ENCODE peak calls at places on chromosome 4, in nine cellular contexts. One of them, this sample, is unnamed.

GRCh38 chr4:96786306-96786705 is 946.4 kb downstream of the PDHA2 start:
- DNase-seq in ecto neural progenitor cell: no peak
- DNase-seq in OCI-M1: no peak
- DNase-seq in stimulated activated CD4-positive, alpha-beta T cell treated with anti-CD3 and anti-CD28 coated beads, Interleukin-12 subunit alpha, Interleukin-12 subunit beta, amount 100 ng/mL, for 48 hours: no peak
- DNase-seq in stimulated activated CD8-positive, alpha-beta memory T cell treated with anti-CD3 and anti-CD28 coated beads, Interleukin-15, amount 100 ng/mL, for 24 hours: no peak
- DNase-seq in tibial artery: no peak
- DNase-seq in hippocampal formation: no peak
- DNase-seq in lower lobe of right lung: no peak
- DNase-seq in ovary: no peak
- DNase-seq in this sample: no peak

GRCh38 chr4:8871417-8872401 is at the start of gene HMX1:
- DNase-seq in ecto neural progenitor cell: peak
- DNase-seq in OCI-M1: no peak
- DNase-seq in stimulated activated CD4-positive, alpha-beta T cell treated with anti-CD3 and anti-CD28 coated beads, Interleukin-12 subunit alpha, Interleukin-12 subunit beta, amount 100 ng/mL, for 48 hours: no peak
- DNase-seq in stimulated activated CD8-positive, alpha-beta memory T cell treated with anti-CD3 and anti-CD28 coated beads, Interleukin-15, amount 100 ng/mL, for 24 hours: no peak
- DNase-seq in tibial artery: no peak
- DNase-seq in hippocampal formation: no peak
- DNase-seq in lower lobe of right lung: no peak
- DNase-seq in ovary: no peak
- DNase-seq in this sample: no peak

GRCh38 chr4:21888195-21888976 is 60.2 kb downstream of the KCNIP4 start:
- DNase-seq in ecto neural progenitor cell: no peak
- DNase-seq in OCI-M1: no peak
- DNase-seq in stimulated activated CD4-positive, alpha-beta T cell treated with anti-CD3 and anti-CD28 coated beads, Interleukin-12 subunit alpha, Interleukin-12 subunit beta, amount 100 ng/mL, for 48 hours: no peak
- DNase-seq in stimulated activated CD8-positive, alpha-beta memory T cell treated with anti-CD3 and anti-CD28 coated beads, Interleukin-15, amount 100 ng/mL, for 24 hours: no peak
- DNase-seq in tibial artery: no peak
- DNase-seq in hippocampal formation: no peak
- DNase-seq in lower lobe of right lung: no peak
- DNase-seq in ovary: no peak
- DNase-seq in this sample: no peak

GRCh38 chr4:88159137-88159725 is 792 bp upstream of the ABCG2 start:
- DNase-seq in ecto neural progenitor cell: no peak
- DNase-seq in OCI-M1: no peak
- DNase-seq in stimulated activated CD4-positive, alpha-beta T cell treated with anti-CD3 and anti-CD28 coated beads, Interleukin-12 subunit alpha, Interleukin-12 subunit beta, amount 100 ng/mL, for 48 hours: no peak
- DNase-seq in stimulated activated CD8-positive, alpha-beta memory T cell treated with anti-CD3 and anti-CD28 coated beads, Interleukin-15, amount 100 ng/mL, for 24 hours: no peak
- DNase-seq in tibial artery: no peak
- DNase-seq in hippocampal formation: no peak
- DNase-seq in lower lobe of right lung: peak
- DNase-seq in ovary: no peak
- DNase-seq in this sample: no peak

GRCh38 chr4:23438764-23439163 is 451.1 kb downstream of the PPARGC1A start:
- DNase-seq in ecto neural progenitor cell: no peak
- DNase-seq in OCI-M1: no peak
- DNase-seq in stimulated activated CD4-positive, alpha-beta T cell treated with anti-CD3 and anti-CD28 coated beads, Interleukin-12 subunit alpha, Interleukin-12 subunit beta, amount 100 ng/mL, for 48 hours: no peak
- DNase-seq in stimulated activated CD8-positive, alpha-beta memory T cell treated with anti-CD3 and anti-CD28 coated beads, Interleukin-15, amount 100 ng/mL, for 24 hours: no peak
- DNase-seq in tibial artery: no peak
- DNase-seq in hippocampal formation: no peak
- DNase-seq in lower lobe of right lung: no peak
- DNase-seq in ovary: no peak
- DNase-seq in this sample: no peak

GRCh38 chr4:53775381-53775780 is 184.1 kb upstream of the LNX1 start:
- DNase-seq in ecto neural progenitor cell: no peak
- DNase-seq in OCI-M1: no peak
- DNase-seq in stimulated activated CD4-positive, alpha-beta T cell treated with anti-CD3 and anti-CD28 coated beads, Interleukin-12 subunit alpha, Interleukin-12 subunit beta, amount 100 ng/mL, for 48 hours: no peak
- DNase-seq in stimulated activated CD8-positive, alpha-beta memory T cell treated with anti-CD3 and anti-CD28 coated beads, Interleukin-15, amount 100 ng/mL, for 24 hours: no peak
- DNase-seq in tibial artery: no peak
- DNase-seq in hippocampal formation: no peak
- DNase-seq in lower lobe of right lung: no peak
- DNase-seq in ovary: no peak
- DNase-seq in this sample: no peak

GRCh38 chr4:166049036-166049435 is 176.0 kb downstream of the TLL1 start:
- DNase-seq in ecto neural progenitor cell: no peak
- DNase-seq in OCI-M1: peak
- DNase-seq in stimulated activated CD4-positive, alpha-beta T cell treated with anti-CD3 and anti-CD28 coated beads, Interleukin-12 subunit alpha, Interleukin-12 subunit beta, amount 100 ng/mL, for 48 hours: no peak
- DNase-seq in stimulated activated CD8-positive, alpha-beta memory T cell treated with anti-CD3 and anti-CD28 coated beads, Interleukin-15, amount 100 ng/mL, for 24 hours: no peak
- DNase-seq in tibial artery: no peak
- DNase-seq in hippocampal formation: no peak
- DNase-seq in lower lobe of right lung: no peak
- DNase-seq in ovary: no peak
- DNase-seq in this sample: no peak

GRCh38 chr4:74473155-74473811 is 28.3 kb downstream of the AREG start:
- DNase-seq in ecto neural progenitor cell: no peak
- DNase-seq in OCI-M1: no peak
- DNase-seq in stimulated activated CD4-positive, alpha-beta T cell treated with anti-CD3 and anti-CD28 coated beads, Interleukin-12 subunit alpha, Interleukin-12 subunit beta, amount 100 ng/mL, for 48 hours: no peak
- DNase-seq in stimulated activated CD8-positive, alpha-beta memory T cell treated with anti-CD3 and anti-CD28 coated beads, Interleukin-15, amount 100 ng/mL, for 24 hours: no peak
- DNase-seq in tibial artery: peak
- DNase-seq in hippocampal formation: no peak
- DNase-seq in lower lobe of right lung: no peak
- DNase-seq in ovary: no peak
- DNase-seq in this sample: no peak

GRCh38 chr4:92111493-92111892 is 192.3 kb upstream of the GRID2 start:
- DNase-seq in ecto neural progenitor cell: no peak
- DNase-seq in OCI-M1: no peak
- DNase-seq in stimulated activated CD4-positive, alpha-beta T cell treated with anti-CD3 and anti-CD28 coated beads, Interleukin-12 subunit alpha, Interleukin-12 subunit beta, amount 100 ng/mL, for 48 hours: no peak
- DNase-seq in stimulated activated CD8-positive, alpha-beta memory T cell treated with anti-CD3 and anti-CD28 coated beads, Interleukin-15, amount 100 ng/mL, for 24 hours: no peak
- DNase-seq in tibial artery: no peak
- DNase-seq in hippocampal formation: no peak
- DNase-seq in lower lobe of right lung: no peak
- DNase-seq in ovary: no peak
- DNase-seq in this sample: no peak

GRCh38 chr4:95761441-95761840 is 78.5 kb upstream of the PDHA2 start:
- DNase-seq in ecto neural progenitor cell: no peak
- DNase-seq in OCI-M1: peak
- DNase-seq in stimulated activated CD4-positive, alpha-beta T cell treated with anti-CD3 and anti-CD28 coated beads, Interleukin-12 subunit alpha, Interleukin-12 subunit beta, amount 100 ng/mL, for 48 hours: no peak
- DNase-seq in stimulated activated CD8-positive, alpha-beta memory T cell treated with anti-CD3 and anti-CD28 coated beads, Interleukin-15, amount 100 ng/mL, for 24 hours: no peak
- DNase-seq in tibial artery: no peak
- DNase-seq in hippocampal formation: no peak
- DNase-seq in lower lobe of right lung: no peak
- DNase-seq in ovary: no peak
- DNase-seq in this sample: no peak

GRCh38 chr4:11824557-11824956 is 395.9 kb upstream of the HS3ST1 start:
- DNase-seq in ecto neural progenitor cell: no peak
- DNase-seq in OCI-M1: no peak
- DNase-seq in stimulated activated CD4-positive, alpha-beta T cell treated with anti-CD3 and anti-CD28 coated beads, Interleukin-12 subunit alpha, Interleukin-12 subunit beta, amount 100 ng/mL, for 48 hours: no peak
- DNase-seq in stimulated activated CD8-positive, alpha-beta memory T cell treated with anti-CD3 and anti-CD28 coated beads, Interleukin-15, amount 100 ng/mL, for 24 hours: no peak
- DNase-seq in tibial artery: no peak
- DNase-seq in hippocampal formation: no peak
- DNase-seq in lower lobe of right lung: no peak
- DNase-seq in ovary: no peak
- DNase-seq in this sample: no peak

GRCh38 chr4:158322119-158322518 is 111.8 kb downstream of the TMEM144 start:
- DNase-seq in ecto neural progenitor cell: no peak
- DNase-seq in OCI-M1: peak
- DNase-seq in stimulated activated CD4-positive, alpha-beta T cell treated with anti-CD3 and anti-CD28 coated beads, Interleukin-12 subunit alpha, Interleukin-12 subunit beta, amount 100 ng/mL, for 48 hours: no peak
- DNase-seq in stimulated activated CD8-positive, alpha-beta memory T cell treated with anti-CD3 and anti-CD28 coated beads, Interleukin-15, amount 100 ng/mL, for 24 hours: no peak
- DNase-seq in tibial artery: no peak
- DNase-seq in hippocampal formation: no peak
- DNase-seq in lower lobe of right lung: no peak
- DNase-seq in ovary: no peak
- DNase-seq in this sample: no peak

GRCh38 chr4:56077676-56078075 is 128.9 kb downstream of the CEP135 start:
- DNase-seq in ecto neural progenitor cell: no peak
- DNase-seq in OCI-M1: peak
- DNase-seq in stimulated activated CD4-positive, alpha-beta T cell treated with anti-CD3 and anti-CD28 coated beads, Interleukin-12 subunit alpha, Interleukin-12 subunit beta, amount 100 ng/mL, for 48 hours: no peak
- DNase-seq in stimulated activated CD8-positive, alpha-beta memory T cell treated with anti-CD3 and anti-CD28 coated beads, Interleukin-15, amount 100 ng/mL, for 24 hours: no peak
- DNase-seq in tibial artery: no peak
- DNase-seq in hippocampal formation: no peak
- DNase-seq in lower lobe of right lung: no peak
- DNase-seq in ovary: no peak
- DNase-seq in this sample: no peak

GRCh38 chr4:2958446-2958845 is 4.8 kb downstream of the NOP14 start:
- DNase-seq in ecto neural progenitor cell: no peak
- DNase-seq in OCI-M1: no peak
- DNase-seq in stimulated activated CD4-positive, alpha-beta T cell treated with anti-CD3 and anti-CD28 coated beads, Interleukin-12 subunit alpha, Interleukin-12 subunit beta, amount 100 ng/mL, for 48 hours: no peak
- DNase-seq in stimulated activated CD8-positive, alpha-beta memory T cell treated with anti-CD3 and anti-CD28 coated beads, Interleukin-15, amount 100 ng/mL, for 24 hours: no peak
- DNase-seq in tibial artery: no peak
- DNase-seq in hippocampal formation: no peak
- DNase-seq in lower lobe of right lung: no peak
- DNase-seq in ovary: no peak
- DNase-seq in this sample: no peak

GRCh38 chr4:184166736-184167135 is 50.9 kb downstream of the ENPP6 start:
- DNase-seq in ecto neural progenitor cell: no peak
- DNase-seq in OCI-M1: no peak
- DNase-seq in stimulated activated CD4-positive, alpha-beta T cell treated with anti-CD3 and anti-CD28 coated beads, Interleukin-12 subunit alpha, Interleukin-12 subunit beta, amount 100 ng/mL, for 48 hours: no peak
- DNase-seq in stimulated activated CD8-positive, alpha-beta memory T cell treated with anti-CD3 and anti-CD28 coated beads, Interleukin-15, amount 100 ng/mL, for 24 hours: no peak
- DNase-seq in tibial artery: no peak
- DNase-seq in hippocampal formation: no peak
- DNase-seq in lower lobe of right lung: no peak
- DNase-seq in ovary: no peak
- DNase-seq in this sample: no peak